ENCODE peak calls at places on chromosomes 3 and 15, in nine cellular contexts. Q is GM13976, U is dorsolateral prefrontal cortex, P is bronchial epithelial cell, A is HFF-Myc, K is MCF 10A, H is tibial artery, W is AG09319, M is AG09309. L is an unnamed sample.
A peak's percentile ranks its signal among the peaks of the same experiment; 100 is the strongest.

GRCh38 chr3:149507491-149508324 is 33.2 kb downstream of the TM4SF4 start:
- DNase-seq in H (peak; percentile 51), P (peak; percentile 42), W (no peak), U (no peak), K (peak; percentile 44), Q (no peak), A (no peak), M (peak; percentile 86), L (no peak)

GRCh38 chr3:194714564-194714963 is 28.9 kb downstream of the FAM43A start:
- DNase-seq in H (no peak), W (no peak), K (no peak), A (no peak), Q (no peak), P (no peak), U (no peak), M (no peak), L (no peak)

GRCh38 chr3:98519351-98519750 is 3.4 kb downstream of the CLDND1 start:
- DNase-seq in Q (no peak), U (no peak), H (no peak), M (no peak), K (no peak), P (peak; percentile 14), W (no peak), A (no peak), L (no peak)

GRCh38 chr3:42302924-42303634 is 37.1 kb upstream of the CCK start:
- DNase-seq in U (no peak), W (no peak), M (no peak), Q (no peak), H (no peak), P (no peak), A (no peak), K (no peak), L (no peak)

GRCh38 chr3:178325330-178325729 is 210.9 kb upstream of the KCNMB2 start:
- DNase-seq in A (no peak), K (peak; percentile 27), W (peak; percentile 38), Q (no peak), H (no peak), M (peak; percentile 37), U (no peak), P (peak; percentile 44), L (no peak)

GRCh38 chr3:62109534-62109933 is 263.8 kb downstream of the FEZF2 start:
- DNase-seq in H (no peak), A (peak; percentile 90), P (peak; percentile 50), M (peak; percentile 93), U (peak; percentile 53), W (peak; percentile 90), K (peak; percentile 92), Q (no peak), L (no peak)

GRCh38 chr15:40982855-40983254 is 29.6 kb downstream of the CHAC1 start:
- DNase-seq in K (no peak), H (peak; percentile 45), A (no peak), U (no peak), M (peak; percentile 64), Q (no peak), W (no peak), P (no peak), L (no peak)

GRCh38 chr3:10226293-10226692 is 22.0 kb upstream of the TATDN2 start:
- DNase-seq in H (no peak), Q (no peak), M (no peak), W (no peak), A (no peak), P (no peak), K (no peak), U (no peak), L (no peak)

GRCh38 chr15:32730677-32731654 is 13.2 kb downstream of the GREM1 start:
- DNase-seq in A (no peak), H (no peak), Q (no peak), W (no peak), U (no peak), K (peak; percentile 82), M (no peak), P (peak; percentile 81), L (no peak)

GRCh38 chr3:37653466-37653865 is 208.2 kb upstream of the CTDSPL start:
- DNase-seq in W (no peak), H (no peak), M (no peak), K (no peak), Q (no peak), U (no peak), A (no peak), P (no peak), L (no peak)

GRCh38 chr3:158167737-158168469 is 58.0 kb downstream of the RSRC1 start:
- DNase-seq in P (peak; percentile 97), M (peak; percentile 96), A (peak; percentile 90), W (peak; percentile 88), H (no peak), U (no peak), K (peak; percentile 96), Q (no peak), L (no peak)

GRCh38 chr3:182704926-182705325 is 88.4 kb upstream of the ATP11B start:
- DNase-seq in M (no peak), K (no peak), P (no peak), Q (no peak), W (no peak), U (no peak), A (no peak), H (no peak), L (no peak)

GRCh38 chr3:187077537-187077936 is 61.8 kb downstream of the RPL39L start:
- DNase-seq in W (no peak), K (no peak), P (no peak), H (no peak), M (no peak), Q (no peak), A (no peak), U (no peak), L (no peak)

DNA sequence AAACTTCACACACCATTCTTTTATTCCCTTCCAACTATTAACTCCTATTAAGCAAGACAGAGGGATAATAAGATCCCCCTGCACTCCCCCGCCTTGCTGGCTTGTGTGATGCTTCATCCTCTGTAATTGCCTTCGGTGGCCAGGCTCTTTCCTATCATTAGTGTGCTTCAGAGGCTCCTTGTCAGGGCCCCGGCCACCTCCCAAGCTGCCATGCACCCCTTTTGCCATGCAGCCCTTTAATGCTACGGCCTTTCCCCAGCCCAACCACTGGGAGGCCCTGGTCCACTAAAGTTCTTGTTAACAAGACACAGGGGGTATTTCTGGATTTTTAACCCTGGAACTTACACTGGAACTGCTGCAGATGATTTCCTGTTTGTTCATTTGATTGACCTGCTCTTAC is 175.9 kb upstream of the TOPAZ1 start:
- DNase-seq in K (no peak), U (no peak), Q (no peak), A (no peak), P (no peak), W (no peak), M (no peak), H (no peak), L (no peak)
- TF ChIP-seq CTCF in K (no peak), U (no peak), Q (no peak), A (no peak), P (no peak), W (no peak), M (no peak), H (no peak), L (peak; percentile 19)

GRCh38 chr15:77659350-77660321 is 26.9 kb upstream of the LINGO1 start:
- DNase-seq in A (peak; percentile 9), H (no peak), P (peak; percentile 28), U (no peak), Q (peak; percentile 83), M (peak; percentile 7), W (peak; percentile 4), K (peak; percentile 69), L (peak; percentile 44)
- TF ChIP-seq CTCF in A (peak; percentile 44), H (no peak), P (peak; percentile 35), U (peak; percentile 63), Q (no peak), M (peak; percentile 40), W (peak; percentile 25), K (peak; percentile 29), L (peak; percentile 69)

DNA sequence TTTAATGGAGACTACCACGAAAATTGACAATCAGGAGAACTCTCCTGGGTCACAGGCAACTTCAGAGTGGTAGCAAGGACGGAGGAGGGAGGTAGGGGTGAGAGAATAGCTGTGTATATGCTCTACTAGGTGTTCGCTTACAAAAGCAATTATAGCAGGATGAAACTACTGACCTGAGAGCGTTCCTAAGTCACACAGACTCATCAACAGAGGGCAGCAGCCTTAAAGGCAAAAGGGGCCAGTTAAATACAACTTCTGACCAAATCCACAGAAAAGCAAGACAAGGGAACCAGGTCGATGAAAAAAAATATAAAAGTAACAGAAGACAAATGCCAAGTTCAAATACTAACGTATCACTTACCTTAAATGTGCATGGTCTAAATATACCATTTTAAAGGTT is 894.6 kb downstream of the PLOD2 start:
- DNase-seq in M (no peak), U (no peak), P (no peak), H (no peak), W (no peak), Q (no peak), A (no peak), K (no peak), L (no peak)
- TF ChIP-seq CTCF in M (no peak), U (no peak), P (no peak), H (no peak), W (no peak), Q (no peak), A (no peak), K (no peak), L (no peak)

GRCh38 chr15:68795298-68795848 is 25.3 kb downstream of the ANP32A start:
- DNase-seq in K (peak; percentile 93), U (peak; percentile 94), Q (peak; percentile 75), M (no peak), W (no peak), P (peak; percentile 88), A (no peak), H (peak; percentile 95), L (peak; percentile 17)
- TF ChIP-seq CTCF in K (no peak), U (no peak), Q (no peak), M (no peak), W (no peak), P (no peak), A (no peak), H (no peak), L (no peak)